ENCODE peak calls at places on chromosomes 13 and 19, in six cellular contexts. M is heart right ventricle, Z is epithelial cell of esophagus, Q is stromal cell of bone marrow, T is non-pigmented ciliary epithelial cell, S is ELF-1. O is an unnamed sample.

GRCh38 chr19:15280915-15281683 is 48.9 kb upstream of the EPHX3 start:
- DNase-seq in M (peak), Z (peak), Q (peak), T (peak), S (peak), O (peak)

GRCh38 chr19:4738734-4739133 is 15.1 kb upstream of the DPP9 start:
- DNase-seq in M (no peak), Z (no peak), Q (no peak), T (no peak), S (no peak), O (no peak)

GRCh38 chr19:13318190-13318589 is 168.0 kb downstream of the IER2 start:
- DNase-seq in M (no peak), Z (no peak), Q (no peak), T (no peak), S (no peak), O (no peak)

GRCh38 chr19:38496603-38497487 is 63.4 kb downstream of the RYR1 start:
- DNase-seq in M (peak), Z (no peak), Q (no peak), T (no peak), S (peak), O (no peak)

GRCh38 chr19:29260477-29261317 is 47.7 kb upstream of the UQCRFS1 start:
- DNase-seq in M (no peak), Z (peak), Q (no peak), T (no peak), S (no peak), O (no peak)

GRCh38 chr19:18464646-18465045 is 26.7 kb upstream of the ISYNA1 start:
- DNase-seq in M (peak), Z (peak), Q (peak), T (peak), S (no peak), O (no peak)

GRCh38 chr13:65093352-65093751 is 2136.8 kb downstream of the PCDH9 start:
- DNase-seq in M (no peak), Z (no peak), Q (no peak), T (no peak), S (no peak), O (no peak)

GRCh38 chr19:47176627-47177090 is 46.0 kb downstream of the SAE1 start:
- DNase-seq in M (peak), Z (peak), Q (peak), T (peak), S (no peak), O (peak)

GRCh38 chr19:38375748-38376147 is 1.4 kb downstream of the PSMD8 start:
- DNase-seq in M (peak), Z (peak), Q (no peak), T (no peak), S (no peak), O (peak)

GRCh38 chr13:97125051-97125809 is 96.9 kb upstream of the MBNL2 start:
- DNase-seq in M (no peak), Z (peak), Q (peak), T (peak), S (peak), O (peak)

GRCh38 chr19:51417107-51417806 is at the start of gene SIGLEC10:
- DNase-seq in M (peak), Z (no peak), Q (no peak), T (no peak), S (no peak), O (no peak)

GRCh38 chr19:38033658-38034150 is 126.7 kb downstream of the SIPA1L3 start:
- DNase-seq in M (no peak), Z (no peak), Q (no peak), T (no peak), S (peak), O (no peak)

GRCh38 chr19:18274303-18274775 is at the start of gene IQCN:
- DNase-seq in M (no peak), Z (peak), Q (no peak), T (no peak), S (no peak), O (no peak)

GRCh38 chr13:26007774-26008173 is 44.0 kb downstream of the SHISA2 start:
- DNase-seq in M (no peak), Z (no peak), Q (no peak), T (no peak), S (no peak), O (no peak)

GRCh38 chr19:48190288-48191284 is 20.1 kb downstream of the ZSWIM9 start:
- DNase-seq in M (no peak), Z (peak), Q (peak), T (no peak), S (peak), O (peak)

GRCh38 chr13:91459485-91459884 is 61.1 kb downstream of the GPC5 start:
- DNase-seq in M (no peak), Z (no peak), Q (no peak), T (no peak), S (no peak), O (no peak)

GRCh38 chr19:35000647-35001501 is 751 bp downstream of the GRAMD1A start:
- DNase-seq in M (no peak), Z (peak), Q (no peak), T (no peak), S (peak), O (peak)

GRCh38 chr13:99086869-99087129 is 108.9 kb upstream of the DOCK9 start:
- DNase-seq in M (no peak), Z (no peak), Q (no peak), T (no peak), S (no peak), O (peak)

GRCh38 chr13:99827011-99827410 is 144.6 kb downstream of the ZIC5 start:
- DNase-seq in M (no peak), Z (no peak), Q (no peak), T (no peak), S (no peak), O (no peak)

GRCh38 chr19:51994048-51994644 is 7.5 kb upstream of the ZNF350 start:
- DNase-seq in M (no peak), Z (no peak), Q (no peak), T (no peak), S (no peak), O (no peak)

GRCh38 chr19:19627716-19628498 is at the start of gene LPAR2:
- DNase-seq in M (no peak), Z (peak), Q (no peak), T (no peak), S (peak), O (peak)

GRCh38 chr13:67048793-67049150 is 181.4 kb downstream of the PCDH9 start:
- DNase-seq in M (peak), Z (no peak), Q (peak), T (peak), S (no peak), O (no peak)

GRCh38 chr19:4781851-4782250 is 9.7 kb upstream of the FEM1A start:
- DNase-seq in M (no peak), Z (no peak), Q (no peak), T (no peak), S (no peak), O (no peak)

GRCh38 chr19:10289836-10290438 is at the start of gene ICAM5:
- DNase-seq in M (no peak), Z (peak), Q (no peak), T (no peak), S (no peak), O (no peak)

GRCh38 chr19:45086453-45086852 is 6.5 kb upstream of the PPP1R37 start:
- DNase-seq in M (no peak), Z (no peak), Q (no peak), T (no peak), S (no peak), O (no peak)

GRCh38 chr13:75399168-75399878 is 82.6 kb downstream of the TBC1D4 start:
- DNase-seq in M (no peak), Z (no peak), Q (no peak), T (no peak), S (no peak), O (no peak)

GRCh38 chr19:2186071-2186846 is 22.5 kb downstream of the DOT1L start:
- DNase-seq in M (peak), Z (no peak), Q (peak), T (peak), S (peak), O (no peak)

GRCh38 chr19:17847538-17848366 is at the start of gene JAK3:
- DNase-seq in M (peak), Z (peak), Q (peak), T (no peak), S (peak), O (no peak)

GRCh38 chr19:33609353-33609752 is 12.4 kb upstream of the CHST8 start:
- DNase-seq in M (no peak), Z (no peak), Q (no peak), T (no peak), S (no peak), O (no peak)

O was measured in mammary epithelial cell.